ENCODE peak calls at places on chromosomes 13 and 19, in nine cellular contexts. W, X, U, P, D, L, Y, Z and I are unnamed samples.
A peak's percentile ranks its signal among the peaks of the same experiment; 100 is the strongest.

GRCh38 chr19:7000816-7001215 is 20.4 kb downstream of the MBD3L2B start:
- DNase-seq in W (no peak), X (no peak), U (no peak), P (no peak), D (no peak), L (no peak), Y (no peak), Z (no peak), I (no peak)

GRCh38 chr19:13012690-13013608 is 17.7 kb downstream of the NFIX start:
- DNase-seq in W (peak; percentile 44), X (no peak), U (no peak), P (no peak), D (no peak), L (peak; percentile 67), Y (no peak), Z (peak; percentile 74), I (no peak)

GRCh38 chr13:37403776-37404497 is 194.6 kb downstream of the POSTN start:
- DNase-seq in W (no peak), X (no peak), U (no peak), P (no peak), D (peak; percentile 45), L (no peak), Y (no peak), Z (no peak), I (peak; percentile 34)

GRCh38 chr19:6519289-6519688 is 11.5 kb upstream of the TNFSF9 start:
- DNase-seq in W (no peak), X (no peak), U (no peak), P (no peak), D (peak; percentile 51), L (no peak), Y (no peak), Z (no peak), I (no peak)

GRCh38 chr19:9430444-9430843 is 4.9 kb downstream of the ZNF266 start:
- DNase-seq in W (no peak), X (no peak), U (no peak), P (no peak), D (no peak), L (no peak), Y (no peak), Z (no peak), I (no peak)

GRCh38 chr13:110396476-110396875 is 89.4 kb downstream of the COL4A2 start:
- DNase-seq in W (no peak), X (no peak), U (no peak), P (no peak), D (no peak), L (no peak), Y (no peak), Z (no peak), I (no peak)

GRCh38 chr19:3034845-3035541 is 5.9 kb upstream of the TLE2 start:
- DNase-seq in W (no peak), X (peak; percentile 26), U (peak; percentile 38), P (no peak), D (no peak), L (peak; percentile 49), Y (no peak), Z (no peak), I (no peak)

GRCh38 chr13:78228211-78228610 is 309.6 kb upstream of the EDNRB start:
- DNase-seq in W (no peak), X (no peak), U (no peak), P (no peak), D (no peak), L (no peak), Y (no peak), Z (no peak), I (no peak)

GRCh38 chr19:17496337-17496997 is 15.0 kb upstream of the PGLS start:
- DNase-seq in W (peak; percentile 90), X (peak; percentile 59), U (peak; percentile 77), P (peak; percentile 66), D (peak; percentile 47), L (peak; percentile 88), Y (peak; percentile 73), Z (peak; percentile 74), I (no peak)

GRCh38 chr13:113758651-113759524 is at the start of gene TMEM255B:
- DNase-seq in W (peak; percentile 86), X (peak; percentile 60), U (peak; percentile 51), P (peak; percentile 41), D (no peak), L (peak; percentile 88), Y (peak; percentile 68), Z (peak; percentile 90), I (no peak)

GRCh38 chr13:22243519-22244197 is 572.8 kb downstream of the FGF9 start:
- DNase-seq in W (no peak), X (no peak), U (no peak), P (no peak), D (no peak), L (no peak), Y (no peak), Z (no peak), I (no peak)

GRCh38 chr13:99312493-99312883 is 5.3 kb upstream of the GPR183 start:
- DNase-seq in W (no peak), X (no peak), U (no peak), P (no peak), D (peak; percentile 85), L (peak; percentile 79), Y (no peak), Z (peak; percentile 88), I (peak; percentile 41)

GRCh38 chr13:74024856-74025255 is 109.3 kb downstream of the KLF12 start:
- DNase-seq in W (no peak), X (no peak), U (no peak), P (no peak), D (no peak), L (no peak), Y (no peak), Z (no peak), I (no peak)

GRCh38 chr19:51568456-51568855 is 2.6 kb upstream of the ZNF175 start:
- DNase-seq in W (no peak), X (no peak), U (no peak), P (no peak), D (no peak), L (no peak), Y (no peak), Z (no peak), I (no peak)

GRCh38 chr19:6048808-6049405 is 61.4 kb downstream of the RFX2 start:
- DNase-seq in W (peak; percentile 78), X (peak; percentile 60), U (peak; percentile 59), P (peak; percentile 61), D (peak; percentile 60), L (peak; percentile 79), Y (peak; percentile 56), Z (peak; percentile 79), I (no peak)

GRCh38 chr13:102825921-102826706 is 19.7 kb upstream of the ERCC5 start:
- DNase-seq in W (no peak), X (no peak), U (no peak), P (no peak), D (peak; percentile 79), L (no peak), Y (no peak), Z (no peak), I (no peak)

GRCh38 chr13:88263808-88264207 is 592.6 kb downstream of the SLITRK5 start:
- DNase-seq in W (no peak), X (no peak), U (no peak), P (no peak), D (no peak), L (no peak), Y (no peak), Z (no peak), I (no peak)

GRCh38 chr19:1261512-1261862 is 7.6 kb upstream of the CIRBP start:
- DNase-seq in W (peak; percentile 45), X (no peak), U (peak; percentile 63), P (no peak), D (no peak), L (no peak), Y (no peak), Z (no peak), I (no peak)

GRCh38 chr19:35869327-35870123 is 1.2 kb downstream of the APLP1 start:
- DNase-seq in W (peak; percentile 97), X (peak; percentile 54), U (peak; percentile 96), P (no peak), D (peak; percentile 22), L (peak; percentile 74), Y (peak; percentile 69), Z (peak; percentile 76), I (no peak)

GRCh38 chr19:926595-927043 is 784 bp downstream of the ARID3A start:
- DNase-seq in W (no peak), X (no peak), U (no peak), P (no peak), D (no peak), L (peak; percentile 64), Y (no peak), Z (peak; percentile 81), I (no peak)

GRCh38 chr19:23799321-23799720 is 40.6 kb upstream of the ZNF681 start:
- DNase-seq in W (no peak), X (peak; percentile 15), U (no peak), P (no peak), D (no peak), L (no peak), Y (no peak), Z (no peak), I (no peak)

GRCh38 chr13:95117092-95117491 is 184.2 kb downstream of the ABCC4 start:
- DNase-seq in W (no peak), X (no peak), U (no peak), P (no peak), D (no peak), L (no peak), Y (no peak), Z (no peak), I (no peak)

GRCh38 chr13:107518292-107518691 is 697.0 kb downstream of the LIG4 start:
- DNase-seq in W (no peak), X (no peak), U (no peak), P (no peak), D (no peak), L (no peak), Y (no peak), Z (no peak), I (no peak)

GRCh38 chr19:12806242-12807131 is at the start of gene RNASEH2A:
- DNase-seq in W (peak; percentile 91), X (peak; percentile 78), U (peak; percentile 90), P (peak; percentile 70), D (peak; percentile 85), L (peak; percentile 93), Y (peak; percentile 68), Z (peak; percentile 94), I (no peak)

GRCh38 chr13:25881136-25881926 is 170.5 kb downstream of the SHISA2 start:
- DNase-seq in W (no peak), X (no peak), U (no peak), P (no peak), D (no peak), L (no peak), Y (no peak), Z (no peak), I (no peak)

GRCh38 chr19:15418112-15418587 is 638 bp downstream of the AKAP8L start:
- DNase-seq in W (no peak), X (no peak), U (no peak), P (no peak), D (no peak), L (no peak), Y (no peak), Z (no peak), I (no peak)

GRCh38 chr19:17049711-17050280 is 23.2 kb upstream of the CPAMD8 start:
- DNase-seq in W (no peak), X (no peak), U (no peak), P (no peak), D (peak; percentile 9), L (peak; percentile 51), Y (no peak), Z (no peak), I (no peak)

GRCh38 chr13:28161370-28161769 is 23.0 kb downstream of the PAN3 start:
- DNase-seq in W (no peak), X (no peak), U (no peak), P (no peak), D (no peak), L (no peak), Y (no peak), Z (no peak), I (no peak)